ENCODE peak calls at places on chromosome 18, in six cellular contexts. One of them, this sample, is unnamed.

GRCh38 chr18:5440297-5440696 is 103.5 kb downstream of the EPB41L3 start:
- DNase-seq in IMR-90: peak; percentile 16
- DNase-seq in breast epithelium: no peak
- DNase-seq in suprapubic skin: no peak
- DNase-seq in stomach: no peak
- DNase-seq in body of pancreas: no peak
- DNase-seq in this sample: no peak

GRCh38 chr18:13218376-13219011 is at the start of gene LDLRAD4:
- DNase-seq in IMR-90: no peak
- DNase-seq in stomach: peak; percentile 39
- DNase-seq in body of pancreas: peak; percentile 48
- DNase-seq in breast epithelium: no peak
- DNase-seq in suprapubic skin: peak; percentile 77
- DNase-seq in this sample: no peak

GRCh38 chr18:46222093-46222492 is 117.9 kb downstream of the HAUS1 start:
- DNase-seq in stomach: no peak
- DNase-seq in IMR-90: no peak
- DNase-seq in breast epithelium: no peak
- DNase-seq in suprapubic skin: no peak
- DNase-seq in body of pancreas: no peak
- DNase-seq in this sample: no peak

GRCh38 chr18:48230459-48231113 is 178.6 kb downstream of the ZBTB7C start:
- DNase-seq in IMR-90: peak; percentile 31
- DNase-seq in suprapubic skin: no peak
- DNase-seq in stomach: peak; percentile 52
- DNase-seq in body of pancreas: peak; percentile 58
- DNase-seq in breast epithelium: no peak
- DNase-seq in this sample: peak; percentile 60

GRCh38 chr18:79948719-79949411 is 2.6 kb downstream of the SLC66A2 start:
- DNase-seq in breast epithelium: no peak
- DNase-seq in IMR-90: no peak
- DNase-seq in suprapubic skin: peak; percentile 53
- DNase-seq in body of pancreas: no peak
- DNase-seq in stomach: peak; percentile 13
- DNase-seq in this sample: no peak

GRCh38 chr18:24878289-24878688 is 417.9 kb downstream of the HRH4 start:
- DNase-seq in stomach: no peak
- DNase-seq in body of pancreas: no peak
- DNase-seq in breast epithelium: no peak
- DNase-seq in IMR-90: peak; percentile 64
- DNase-seq in suprapubic skin: no peak
- DNase-seq in this sample: peak; percentile 67

GRCh38 chr18:50091495-50092249 is 103.3 kb downstream of the MYO5B start:
- DNase-seq in breast epithelium: no peak
- DNase-seq in stomach: no peak
- DNase-seq in suprapubic skin: no peak
- DNase-seq in body of pancreas: peak; percentile 23
- DNase-seq in IMR-90: no peak
- DNase-seq in this sample: no peak

GRCh38 chr18:48893061-48893558 is 57.7 kb downstream of the SMAD7 start:
- DNase-seq in stomach: no peak
- DNase-seq in IMR-90: no peak
- DNase-seq in suprapubic skin: peak; percentile 49
- DNase-seq in body of pancreas: no peak
- DNase-seq in breast epithelium: no peak
- DNase-seq in this sample: no peak

GRCh38 chr18:64370036-64370435 is 221.1 kb upstream of the LINC00305 start:
- DNase-seq in body of pancreas: no peak
- DNase-seq in suprapubic skin: no peak
- DNase-seq in stomach: no peak
- DNase-seq in breast epithelium: no peak
- DNase-seq in IMR-90: no peak
- DNase-seq in this sample: no peak

GRCh38 chr18:13424377-13424776 is 205.8 kb downstream of the LDLRAD4 start:
- DNase-seq in breast epithelium: no peak
- DNase-seq in stomach: no peak
- DNase-seq in suprapubic skin: peak; percentile 32
- DNase-seq in body of pancreas: no peak
- DNase-seq in IMR-90: no peak
- DNase-seq in this sample: no peak

GRCh38 chr18:76846217-76846616 is 23.9 kb downstream of the ZNF236 start:
- DNase-seq in body of pancreas: no peak
- DNase-seq in stomach: no peak
- DNase-seq in IMR-90: no peak
- DNase-seq in breast epithelium: no peak
- DNase-seq in suprapubic skin: no peak
- DNase-seq in this sample: no peak

GRCh38 chr18:28267878-28268625 is 91.1 kb upstream of the CDH2 start:
- DNase-seq in breast epithelium: no peak
- DNase-seq in IMR-90: peak; percentile 31
- DNase-seq in suprapubic skin: no peak
- DNase-seq in body of pancreas: no peak
- DNase-seq in stomach: no peak
- DNase-seq in this sample: no peak

GRCh38 chr18:44079602-44080001 is 601.1 kb upstream of the SETBP1 start:
- DNase-seq in suprapubic skin: no peak
- DNase-seq in stomach: no peak
- DNase-seq in IMR-90: peak; percentile 70
- DNase-seq in body of pancreas: no peak
- DNase-seq in breast epithelium: no peak
- DNase-seq in this sample: no peak

GRCh38 chr18:23593720-23594119 is 7.4 kb upstream of the NPC1 start:
- DNase-seq in stomach: no peak
- DNase-seq in body of pancreas: no peak
- DNase-seq in suprapubic skin: no peak
- DNase-seq in IMR-90: peak; percentile 87
- DNase-seq in breast epithelium: no peak
- DNase-seq in this sample: no peak

GRCh38 chr18:65091737-65092329 is 659.0 kb upstream of the CDH7 start:
- DNase-seq in suprapubic skin: no peak
- DNase-seq in body of pancreas: peak; percentile 6
- DNase-seq in breast epithelium: no peak
- DNase-seq in IMR-90: peak; percentile 0
- DNase-seq in stomach: no peak
- DNase-seq in this sample: no peak

GRCh38 chr18:46402396-46402795 is 254.6 kb downstream of the LOXHD1 start:
- DNase-seq in IMR-90: peak; percentile 49
- DNase-seq in body of pancreas: no peak
- DNase-seq in stomach: no peak
- DNase-seq in suprapubic skin: no peak
- DNase-seq in breast epithelium: no peak
- DNase-seq in this sample: no peak

GRCh38 chr18:32884543-32884942 is 111.7 kb upstream of the KLHL14 start:
- DNase-seq in suprapubic skin: no peak
- DNase-seq in stomach: no peak
- DNase-seq in IMR-90: no peak
- DNase-seq in body of pancreas: no peak
- DNase-seq in breast epithelium: no peak
- DNase-seq in this sample: no peak

GRCh38 chr18:36186461-36187137 is 698 bp upstream of the MOCOS start:
- DNase-seq in body of pancreas: peak; percentile 52
- DNase-seq in suprapubic skin: peak; percentile 68
- DNase-seq in IMR-90: no peak
- DNase-seq in stomach: peak; percentile 40
- DNase-seq in breast epithelium: no peak
- DNase-seq in this sample: no peak

GRCh38 chr18:44732604-44733003 is 51.9 kb downstream of the SETBP1 start:
- DNase-seq in body of pancreas: peak; percentile 72
- DNase-seq in stomach: no peak
- DNase-seq in breast epithelium: peak; percentile 50
- DNase-seq in suprapubic skin: no peak
- DNase-seq in IMR-90: no peak
- DNase-seq in this sample: no peak

GRCh38 chr18:7904529-7904928 is 337.4 kb downstream of the PTPRM start:
- DNase-seq in stomach: no peak
- DNase-seq in IMR-90: peak; percentile 95
- DNase-seq in breast epithelium: no peak
- DNase-seq in body of pancreas: no peak
- DNase-seq in suprapubic skin: no peak
- DNase-seq in this sample: no peak

GRCh38 chr18:51610481-51610880 is 413.0 kb upstream of the MEX3C start:
- DNase-seq in stomach: no peak
- DNase-seq in suprapubic skin: no peak
- DNase-seq in breast epithelium: no peak
- DNase-seq in IMR-90: no peak
- DNase-seq in body of pancreas: no peak
- DNase-seq in this sample: no peak

GRCh38 chr18:58392336-58393000 is 236.4 kb downstream of the ALPK2 start:
- DNase-seq in suprapubic skin: no peak
- DNase-seq in breast epithelium: no peak
- DNase-seq in IMR-90: peak; percentile 49
- DNase-seq in stomach: no peak
- DNase-seq in body of pancreas: no peak
- DNase-seq in this sample: no peak

GRCh38 chr18:38695559-38696270 is 1130.1 kb upstream of the CELF4 start:
- DNase-seq in stomach: no peak
- DNase-seq in IMR-90: no peak
- DNase-seq in body of pancreas: no peak
- DNase-seq in breast epithelium: no peak
- DNase-seq in suprapubic skin: no peak
- DNase-seq in this sample: no peak

GRCh38 chr18:42617086-42617725 is 498.3 kb downstream of the RIT2 start:
- DNase-seq in stomach: no peak
- DNase-seq in breast epithelium: no peak
- DNase-seq in body of pancreas: no peak
- DNase-seq in suprapubic skin: no peak
- DNase-seq in IMR-90: no peak
- DNase-seq in this sample: no peak

GRCh38 chr18:9025104-9025838 is 77.2 kb upstream of the NDUFV2 start:
- DNase-seq in suprapubic skin: no peak
- DNase-seq in stomach: no peak
- DNase-seq in body of pancreas: no peak
- DNase-seq in IMR-90: peak; percentile 81
- DNase-seq in breast epithelium: no peak
- DNase-seq in this sample: no peak

GRCh38 chr18:22165049-22165602 is 4.3 kb upstream of the GATA6 start:
- DNase-seq in body of pancreas: peak; percentile 45
- DNase-seq in stomach: no peak
- DNase-seq in IMR-90: no peak
- DNase-seq in breast epithelium: no peak
- DNase-seq in suprapubic skin: no peak
- DNase-seq in this sample: no peak
- TF ChIP-seq POLR2A in body of pancreas: no peak
- TF ChIP-seq POLR2A in stomach: no peak
- TF ChIP-seq POLR2A in IMR-90: no peak
- TF ChIP-seq POLR2A in breast epithelium: no peak
- TF ChIP-seq POLR2A in suprapubic skin: no peak
- TF ChIP-seq POLR2A in this sample: no peak

DNA sequence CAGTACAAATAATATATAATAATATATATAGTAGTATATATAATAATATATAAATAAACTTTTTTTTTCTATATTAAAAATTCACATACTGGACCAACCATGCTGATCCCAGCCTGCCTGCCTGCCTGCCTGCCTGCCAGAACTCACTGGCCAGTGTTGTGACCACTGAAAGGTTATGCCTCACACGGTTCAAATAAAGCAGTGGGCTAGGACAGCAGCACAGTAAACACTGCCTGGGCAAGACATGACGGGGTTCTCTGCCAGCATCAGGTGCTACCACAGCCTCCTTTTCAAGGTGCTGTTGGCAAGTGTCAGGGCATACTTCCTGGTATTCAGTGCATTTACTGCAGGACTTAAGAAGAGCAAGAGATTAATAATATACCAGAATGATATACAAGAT is 67.6 kb downstream of the TRAPPC8 start:
- DNase-seq in stomach: no peak
- DNase-seq in breast epithelium: no peak
- DNase-seq in suprapubic skin: no peak
- DNase-seq in IMR-90: no peak
- DNase-seq in body of pancreas: no peak
- DNase-seq in this sample: no peak
- H3K36me3 ChIP-seq in stomach: peaks cover 87% of the 10 kb centered on the region
- H3K36me3 ChIP-seq in breast epithelium: no peaks in the 10 kb centered on the region
- H3K36me3 ChIP-seq in suprapubic skin: peaks cover 65% of the 10 kb centered on the region
- H3K36me3 ChIP-seq in IMR-90: peaks cover 15% of the 10 kb centered on the region
- H3K36me3 ChIP-seq in body of pancreas: peaks cover 15% of the 10 kb centered on the region
- H3K36me3 ChIP-seq in this sample: no peaks in the 10 kb centered on the region

GRCh38 chr18:55339990-55340389 is 248.0 kb downstream of the TCF4 start:
- DNase-seq in breast epithelium: no peak
- DNase-seq in IMR-90: no peak
- DNase-seq in stomach: no peak
- DNase-seq in suprapubic skin: no peak
- DNase-seq in body of pancreas: no peak
- DNase-seq in this sample: no peak

GRCh38 chr18:55337153-55337552 is 250.8 kb downstream of the TCF4 start:
- DNase-seq in body of pancreas: no peak
- DNase-seq in IMR-90: no peak
- DNase-seq in stomach: no peak
- DNase-seq in suprapubic skin: no peak
- DNase-seq in breast epithelium: no peak
- DNase-seq in this sample: no peak

GRCh38 chr18:55340998-55341397 is 247.0 kb downstream of the TCF4 start:
- DNase-seq in IMR-90: no peak
- DNase-seq in breast epithelium: no peak
- DNase-seq in stomach: no peak
- DNase-seq in suprapubic skin: no peak
- DNase-seq in body of pancreas: no peak
- DNase-seq in this sample: no peak

GRCh38 chr18:55338955-55339662 is 248.9 kb downstream of the TCF4 start:
- DNase-seq in breast epithelium: no peak
- DNase-seq in suprapubic skin: no peak
- DNase-seq in body of pancreas: no peak
- DNase-seq in stomach: no peak
- DNase-seq in IMR-90: peak; percentile 28
- DNase-seq in this sample: no peak

DNA sequence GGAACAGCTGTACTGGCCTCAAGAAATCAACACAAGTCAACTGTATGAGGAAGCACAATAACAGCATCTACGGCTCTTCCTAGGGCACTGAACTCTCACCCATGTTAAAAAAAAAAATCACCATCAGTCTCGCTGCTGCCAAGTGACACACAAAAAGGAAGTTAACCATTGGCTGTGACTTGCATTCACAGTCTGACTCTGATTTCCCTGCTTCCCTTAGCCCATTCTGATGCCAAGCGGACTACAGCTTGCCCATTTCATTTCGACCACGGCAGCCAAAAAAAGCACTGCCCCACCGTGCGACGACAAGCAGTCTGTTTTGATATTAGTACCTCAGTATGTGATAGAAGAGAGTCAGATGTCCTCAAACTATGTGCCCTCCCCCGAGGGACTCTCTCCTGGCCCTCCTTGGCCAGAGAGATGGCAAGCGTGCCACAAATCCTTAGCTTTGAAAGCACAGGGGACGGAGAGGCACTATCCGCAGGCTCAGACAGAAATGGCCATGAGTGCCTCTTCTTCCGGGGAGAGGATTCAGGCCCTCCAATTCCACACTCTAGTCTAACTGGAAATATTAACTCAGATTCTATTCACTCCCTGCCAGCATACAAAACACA is 250.0 kb downstream of the TCF4 start:
- DNase-seq in breast epithelium: no peak
- DNase-seq in suprapubic skin: peak; percentile 65
- DNase-seq in IMR-90: no peak
- DNase-seq in body of pancreas: no peak
- DNase-seq in stomach: no peak
- DNase-seq in this sample: no peak
- TF ChIP-seq POLR2A in breast epithelium: no peak
- TF ChIP-seq POLR2A in suprapubic skin: no peak
- TF ChIP-seq POLR2A in IMR-90: no peak
- TF ChIP-seq POLR2A in body of pancreas: no peak
- TF ChIP-seq POLR2A in stomach: no peak
- TF ChIP-seq POLR2A in this sample: no peak

GRCh38 chr18:2746274-2746673 is 90.7 kb downstream of the SMCHD1 start:
- DNase-seq in body of pancreas: no peak
- DNase-seq in suprapubic skin: no peak
- DNase-seq in IMR-90: no peak
- DNase-seq in stomach: no peak
- DNase-seq in breast epithelium: no peak
- DNase-seq in this sample: no peak
- H3K36me3 ChIP-seq in body of pancreas: peaks cover 20% of the 10 kb centered on the region
- H3K36me3 ChIP-seq in suprapubic skin: peaks cover 70% of the 10 kb centered on the region
- H3K36me3 ChIP-seq in IMR-90: peaks cover 19% of the 10 kb centered on the region
- H3K36me3 ChIP-seq in stomach: peaks cover 81% of the 10 kb centered on the region
- H3K36me3 ChIP-seq in breast epithelium: peaks cover 13% of the 10 kb centered on the region
- H3K36me3 ChIP-seq in this sample: peaks cover 82% of the 10 kb centered on the region

This sample was measured in tibial nerve.